ENCODE peak calls at places on chromosomes 3 and 15, in seven cellular contexts. M, E, O, G, X, I and H are unnamed samples. For H3K9me3, the result is how much of the 10 kb centered on the place peaks cover.

GRCh38 chr15:99212401-99212800 is 37.0 kb downstream of the TTC23 start:
- DNase-seq in G (no peak), M (peak), E (no peak), I (no peak), X (peak), O (peak), H (no peak)

GRCh38 chr3:190081387-190081786 is 39.3 kb downstream of the P3H2 start:
- DNase-seq in O (no peak), X (no peak), E (no peak), I (no peak), M (no peak), G (no peak), H (no peak)

GRCh38 chr3:190432216-190432615 is 17.5 kb downstream of the TMEM207 start:
- DNase-seq in G (no peak), M (no peak), O (no peak), I (no peak), E (no peak), X (no peak), H (no peak)

GRCh38 chr3:184338538-184338945 is 1.1 kb downstream of the FAM131A start:
- DNase-seq in G (no peak), I (no peak), E (peak), M (peak), O (peak), X (peak), H (peak)

GRCh38 chr15:26260517-26261133 is 397.5 kb upstream of the ATP10A start:
- DNase-seq in X (no peak), E (no peak), M (peak), I (no peak), O (no peak), G (peak), H (no peak)

GRCh38 chr3:195809796-195810454 is 1.8 kb downstream of the MUC4 start:
- DNase-seq in G (no peak), M (no peak), X (no peak), E (no peak), O (no peak), I (no peak), H (no peak)

GRCh38 chr3:117885046-117885445 is 1149.6 kb downstream of the IGSF11 start:
- DNase-seq in I (no peak), X (no peak), O (no peak), G (peak), M (no peak), E (no peak), H (no peak)

GRCh38 chr15:72958634-72959033 is 93.6 kb upstream of the NEO1 start:
- DNase-seq in G (no peak), E (no peak), I (no peak), O (no peak), M (no peak), X (no peak), H (no peak)

GRCh38 chr15:73683624-73684536 is at the start of gene CD276:
- DNase-seq in E (peak), M (peak), I (peak), O (peak), G (no peak), X (peak), H (peak)

GRCh38 chr3:44509393-44509921 is 32.0 kb upstream of the ZNF445 start:
- DNase-seq in I (no peak), O (peak), G (no peak), X (no peak), E (no peak), M (no peak), H (no peak)

GRCh38 chr15:31853370-31853769 is 176.9 kb upstream of the CHRNA7 start:
- DNase-seq in I (no peak), O (no peak), M (no peak), E (no peak), X (no peak), G (no peak), H (no peak)

GRCh38 chr15:31856581-31856980 is 173.7 kb upstream of the CHRNA7 start:
- DNase-seq in E (no peak), X (no peak), G (no peak), I (no peak), O (no peak), M (no peak), H (no peak)

GRCh38 chr15:31852933-31853332 is 177.4 kb upstream of the CHRNA7 start:
- DNase-seq in E (no peak), X (no peak), M (no peak), G (no peak), O (no peak), I (no peak), H (no peak)

GRCh38 chr15:31858026-31858425 is 172.3 kb upstream of the CHRNA7 start:
- DNase-seq in X (no peak), I (no peak), G (no peak), O (no peak), E (no peak), M (no peak), H (no peak)

DNA sequence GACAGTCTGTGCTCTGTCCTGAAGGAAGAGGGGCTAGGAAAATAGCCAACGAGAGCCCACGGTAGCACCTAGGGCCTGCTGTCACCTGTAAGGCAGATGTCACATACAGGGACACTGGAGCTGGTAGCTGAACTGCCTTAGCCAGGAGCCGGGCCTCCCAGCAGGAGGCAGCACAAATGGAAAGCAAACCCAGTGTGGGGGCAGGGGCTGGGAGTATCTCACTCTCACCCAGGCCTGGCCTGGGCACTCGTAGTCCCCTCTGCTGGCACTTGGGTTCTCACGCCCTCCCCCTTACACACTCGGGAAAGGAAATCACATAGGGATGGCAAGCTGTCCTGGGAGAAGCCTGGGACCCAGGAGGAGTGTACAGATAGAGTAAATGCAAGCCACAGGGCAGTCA is 173.1 kb upstream of the CHRNA7 start:
- DNase-seq in G (no peak), E (no peak), I (no peak), M (no peak), X (no peak), O (no peak), H (no peak)
- TF ChIP-seq CTCF in G (no peak), E (no peak), I (no peak), M (no peak), X (no peak), O (no peak), H (no peak)

DNA sequence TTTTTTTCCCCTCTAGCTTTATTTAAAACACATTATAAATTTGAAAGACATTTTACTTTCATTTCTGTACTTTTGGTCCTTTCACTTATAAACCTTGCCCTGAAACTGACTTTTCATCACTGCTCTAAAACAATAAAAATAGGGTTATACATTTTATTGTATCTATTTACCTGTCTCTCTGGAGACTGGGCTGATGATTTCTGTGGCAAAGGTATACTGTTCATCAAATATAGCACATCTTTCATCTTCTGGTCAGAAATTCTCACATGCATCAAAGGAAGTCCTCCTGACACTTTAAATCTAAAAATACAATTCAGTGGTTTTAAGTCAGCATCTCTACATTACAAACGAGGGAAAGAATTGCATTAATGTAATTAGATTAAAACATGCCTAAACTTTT is 86.1 kb downstream of the VPS13C start:
- DNase-seq in E (no peak), X (no peak), M (no peak), G (no peak), I (no peak), O (no peak), H (no peak)
- H3K27ac ChIP-seq in E (no peak), X (no peak), M (no peak), G (no peak), I (no peak), O (peak), H (no peak)

DNA sequence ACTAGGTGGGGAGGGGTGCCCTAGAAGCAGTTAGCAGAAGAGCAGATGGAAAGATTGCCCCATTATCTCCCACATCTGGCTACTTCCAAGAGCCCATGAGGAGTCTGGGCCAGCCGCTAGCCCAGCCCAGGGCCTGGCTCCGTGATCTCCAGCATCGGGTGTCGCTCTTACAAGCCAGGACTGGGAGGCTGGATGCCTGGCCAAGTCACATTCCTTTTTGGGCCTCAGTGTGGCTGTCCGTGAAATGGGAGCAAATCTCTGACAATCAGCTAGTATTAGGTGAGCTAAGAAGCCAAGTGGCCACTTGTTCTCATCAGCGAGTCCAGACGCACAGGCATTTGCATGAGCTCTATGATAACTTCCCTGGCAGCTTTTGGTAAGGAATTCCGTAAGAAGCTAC is 23.3 kb upstream of the DOCK3 start:
- DNase-seq in M (no peak), G (no peak), X (no peak), O (peak), E (no peak), I (no peak), H (no peak)
- H3K9me3 ChIP-seq in M (under half), G (under half), X (under half), O (under half), E (under half), I (under half), H (under half)

GRCh38 chr3:7285502-7285901 is 424.6 kb downstream of the GRM7 start:
- DNase-seq in G (no peak), O (no peak), E (no peak), M (peak), I (no peak), X (no peak), H (no peak)
- TF ChIP-seq CTCF in G (peak), O (no peak), E (no peak), M (peak), I (peak), X (peak), H (no peak)

DNA sequence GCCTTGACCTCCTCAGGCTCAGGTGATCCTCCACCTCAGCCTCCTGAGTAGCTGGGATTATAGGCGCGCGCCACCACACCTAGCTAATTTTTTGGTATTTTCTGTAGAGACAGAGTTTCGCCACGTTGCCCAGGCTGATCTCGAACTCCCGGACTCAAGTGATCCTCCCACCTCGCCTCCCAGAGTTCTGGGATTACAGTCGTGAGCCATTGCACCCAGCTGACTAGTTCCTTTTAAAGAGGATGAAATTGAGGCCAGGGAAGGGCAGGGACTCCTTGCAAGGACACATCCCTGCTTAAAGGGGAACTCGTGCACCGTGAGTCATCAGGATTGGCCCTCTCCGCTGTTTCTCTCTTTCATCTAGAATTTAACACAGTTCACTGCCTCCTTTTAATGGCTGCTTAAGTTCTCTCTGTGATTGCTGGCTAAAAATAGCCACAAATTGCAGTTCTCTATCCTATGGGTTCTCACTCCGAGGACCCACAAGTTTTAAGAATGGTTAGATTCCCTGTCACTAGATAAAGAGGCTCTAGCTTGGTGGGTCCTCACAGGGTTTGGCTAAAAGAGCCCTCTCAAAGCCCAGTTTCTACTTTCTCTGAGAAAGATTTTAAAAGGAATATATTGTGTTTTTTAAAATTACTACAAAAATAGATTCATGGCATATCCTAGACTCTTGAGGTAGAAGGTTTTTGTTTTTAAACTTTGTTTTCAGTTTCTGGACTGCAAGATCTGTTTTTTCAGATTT is 1.4 kb downstream of the CRTAP start:
- DNase-seq in O (peak), X (peak), I (peak), E (peak), G (peak), M (peak), H (peak)
- H3K27ac ChIP-seq in O (peak), X (peak), I (peak), E (peak), G (peak), M (peak), H (peak)

GRCh38 chr3:175948041-175948440 is 1088.9 kb downstream of the NAALADL2 start:
- DNase-seq in O (no peak), E (no peak), I (no peak), M (no peak), X (no peak), G (no peak), H (no peak)
- H3K9me3 ChIP-seq in O (under half), E (under half), I (under half), M (under half), X (under half), G (under half), H (under half)